ENCODE peak calls at places on chromosome 16, in nine cellular contexts. One of them, this sample, is unnamed.

GRCh38 chr16:496097-496886 is 31.2 kb upstream of the CAPN15 start:
- DNase-seq in left lobe of liver: no peak
- DNase-seq in mesendoderm: no peak
- DNase-seq in CD8-positive, alpha-beta memory T cell: no peak
- DNase-seq in activated T-helper 1 cell treated with anti-CD3 and anti-CD28 coated beads, Interleukin-12 subunit alpha, Interleukin-12 subunit beta, Interleukin-2, Interleukin-4 antibody, amounts not matched to agents 30 ng/mL and 10 ng/mL and 1 ng/mL, durations not matched to agents 14 hours and 24 hours and 36 hours: no peak
- DNase-seq in activated CD8-positive, alpha-beta T cell treated with anti-CD3 and anti-CD28 coated beads for 36 hours: no peak
- DNase-seq in activated B cell treated with CpG ODN at 0.5 μM for 24 hours: no peak
- DNase-seq in AG10803: no peak
- DNase-seq in activated CD4-positive, CD25-positive, alpha-beta regulatory T cell: no peak
- DNase-seq in this sample: no peak

GRCh38 chr16:4409081-4409932 is 7.1 kb downstream of the CORO7 start:
- DNase-seq in left lobe of liver: no peak
- DNase-seq in activated CD8-positive, alpha-beta T cell treated with anti-CD3 and anti-CD28 coated beads for 36 hours: peak
- DNase-seq in CD8-positive, alpha-beta memory T cell: peak
- DNase-seq in activated B cell treated with CpG ODN at 0.5 μM for 24 hours: no peak
- DNase-seq in activated T-helper 1 cell treated with anti-CD3 and anti-CD28 coated beads, Interleukin-12 subunit alpha, Interleukin-12 subunit beta, Interleukin-2, Interleukin-4 antibody, amounts not matched to agents 30 ng/mL and 10 ng/mL and 1 ng/mL, durations not matched to agents 14 hours and 24 hours and 36 hours: no peak
- DNase-seq in mesendoderm: no peak
- DNase-seq in activated CD4-positive, CD25-positive, alpha-beta regulatory T cell: no peak
- DNase-seq in AG10803: no peak
- DNase-seq in this sample: no peak

GRCh38 chr16:47156816-47157215 is 13.1 kb upstream of the NETO2 start:
- DNase-seq in mesendoderm: no peak
- DNase-seq in activated CD8-positive, alpha-beta T cell treated with anti-CD3 and anti-CD28 coated beads for 36 hours: no peak
- DNase-seq in activated CD4-positive, CD25-positive, alpha-beta regulatory T cell: no peak
- DNase-seq in activated B cell treated with CpG ODN at 0.5 μM for 24 hours: no peak
- DNase-seq in CD8-positive, alpha-beta memory T cell: no peak
- DNase-seq in left lobe of liver: no peak
- DNase-seq in AG10803: no peak
- DNase-seq in activated T-helper 1 cell treated with anti-CD3 and anti-CD28 coated beads, Interleukin-12 subunit alpha, Interleukin-12 subunit beta, Interleukin-2, Interleukin-4 antibody, amounts not matched to agents 30 ng/mL and 10 ng/mL and 1 ng/mL, durations not matched to agents 14 hours and 24 hours and 36 hours: no peak
- DNase-seq in this sample: no peak

GRCh38 chr16:17328971-17329370 is 141.8 kb downstream of the XYLT1 start:
- DNase-seq in activated B cell treated with CpG ODN at 0.5 μM for 24 hours: no peak
- DNase-seq in activated T-helper 1 cell treated with anti-CD3 and anti-CD28 coated beads, Interleukin-12 subunit alpha, Interleukin-12 subunit beta, Interleukin-2, Interleukin-4 antibody, amounts not matched to agents 30 ng/mL and 10 ng/mL and 1 ng/mL, durations not matched to agents 14 hours and 24 hours and 36 hours: no peak
- DNase-seq in AG10803: peak
- DNase-seq in mesendoderm: no peak
- DNase-seq in activated CD4-positive, CD25-positive, alpha-beta regulatory T cell: no peak
- DNase-seq in activated CD8-positive, alpha-beta T cell treated with anti-CD3 and anti-CD28 coated beads for 36 hours: no peak
- DNase-seq in CD8-positive, alpha-beta memory T cell: no peak
- DNase-seq in left lobe of liver: no peak
- DNase-seq in this sample: no peak

GRCh38 chr16:11297492-11298142 is 16.5 kb upstream of the PRM1 start:
- DNase-seq in CD8-positive, alpha-beta memory T cell: peak
- DNase-seq in activated CD4-positive, CD25-positive, alpha-beta regulatory T cell: peak
- DNase-seq in left lobe of liver: peak
- DNase-seq in activated CD8-positive, alpha-beta T cell treated with anti-CD3 and anti-CD28 coated beads for 36 hours: peak
- DNase-seq in mesendoderm: peak
- DNase-seq in AG10803: peak
- DNase-seq in activated B cell treated with CpG ODN at 0.5 μM for 24 hours: peak
- DNase-seq in activated T-helper 1 cell treated with anti-CD3 and anti-CD28 coated beads, Interleukin-12 subunit alpha, Interleukin-12 subunit beta, Interleukin-2, Interleukin-4 antibody, amounts not matched to agents 30 ng/mL and 10 ng/mL and 1 ng/mL, durations not matched to agents 14 hours and 24 hours and 36 hours: peak
- DNase-seq in this sample: peak

GRCh38 chr16:81519298-81520150 is 74.9 kb downstream of the CMIP start:
- DNase-seq in left lobe of liver: no peak
- DNase-seq in AG10803: no peak
- DNase-seq in activated T-helper 1 cell treated with anti-CD3 and anti-CD28 coated beads, Interleukin-12 subunit alpha, Interleukin-12 subunit beta, Interleukin-2, Interleukin-4 antibody, amounts not matched to agents 30 ng/mL and 10 ng/mL and 1 ng/mL, durations not matched to agents 14 hours and 24 hours and 36 hours: no peak
- DNase-seq in CD8-positive, alpha-beta memory T cell: no peak
- DNase-seq in activated CD8-positive, alpha-beta T cell treated with anti-CD3 and anti-CD28 coated beads for 36 hours: no peak
- DNase-seq in mesendoderm: no peak
- DNase-seq in activated B cell treated with CpG ODN at 0.5 μM for 24 hours: no peak
- DNase-seq in activated CD4-positive, CD25-positive, alpha-beta regulatory T cell: no peak
- DNase-seq in this sample: no peak

GRCh38 chr16:65095090-65095728 is 26.7 kb downstream of the CDH11 start:
- DNase-seq in activated T-helper 1 cell treated with anti-CD3 and anti-CD28 coated beads, Interleukin-12 subunit alpha, Interleukin-12 subunit beta, Interleukin-2, Interleukin-4 antibody, amounts not matched to agents 30 ng/mL and 10 ng/mL and 1 ng/mL, durations not matched to agents 14 hours and 24 hours and 36 hours: no peak
- DNase-seq in activated CD8-positive, alpha-beta T cell treated with anti-CD3 and anti-CD28 coated beads for 36 hours: no peak
- DNase-seq in mesendoderm: peak
- DNase-seq in activated CD4-positive, CD25-positive, alpha-beta regulatory T cell: no peak
- DNase-seq in left lobe of liver: no peak
- DNase-seq in activated B cell treated with CpG ODN at 0.5 μM for 24 hours: no peak
- DNase-seq in CD8-positive, alpha-beta memory T cell: no peak
- DNase-seq in AG10803: no peak
- DNase-seq in this sample: no peak

GRCh38 chr16:70395345-70395901 is 43.5 kb downstream of the ST3GAL2 start:
- DNase-seq in activated CD8-positive, alpha-beta T cell treated with anti-CD3 and anti-CD28 coated beads for 36 hours: peak
- DNase-seq in AG10803: peak
- DNase-seq in activated B cell treated with CpG ODN at 0.5 μM for 24 hours: peak
- DNase-seq in activated T-helper 1 cell treated with anti-CD3 and anti-CD28 coated beads, Interleukin-12 subunit alpha, Interleukin-12 subunit beta, Interleukin-2, Interleukin-4 antibody, amounts not matched to agents 30 ng/mL and 10 ng/mL and 1 ng/mL, durations not matched to agents 14 hours and 24 hours and 36 hours: peak
- DNase-seq in CD8-positive, alpha-beta memory T cell: peak
- DNase-seq in activated CD4-positive, CD25-positive, alpha-beta regulatory T cell: peak
- DNase-seq in mesendoderm: peak
- DNase-seq in left lobe of liver: peak
- DNase-seq in this sample: peak

GRCh38 chr16:2511128-2511785 is 2.5 kb upstream of the ATP6V0C start:
- DNase-seq in left lobe of liver: peak
- DNase-seq in activated B cell treated with CpG ODN at 0.5 μM for 24 hours: no peak
- DNase-seq in AG10803: peak
- DNase-seq in activated CD8-positive, alpha-beta T cell treated with anti-CD3 and anti-CD28 coated beads for 36 hours: no peak
- DNase-seq in CD8-positive, alpha-beta memory T cell: no peak
- DNase-seq in activated T-helper 1 cell treated with anti-CD3 and anti-CD28 coated beads, Interleukin-12 subunit alpha, Interleukin-12 subunit beta, Interleukin-2, Interleukin-4 antibody, amounts not matched to agents 30 ng/mL and 10 ng/mL and 1 ng/mL, durations not matched to agents 14 hours and 24 hours and 36 hours: no peak
- DNase-seq in mesendoderm: peak
- DNase-seq in activated CD4-positive, CD25-positive, alpha-beta regulatory T cell: no peak
- DNase-seq in this sample: no peak

GRCh38 chr16:10838611-10839270 is 20.1 kb upstream of the TVP23A start:
- DNase-seq in AG10803: no peak
- DNase-seq in activated B cell treated with CpG ODN at 0.5 μM for 24 hours: no peak
- DNase-seq in activated T-helper 1 cell treated with anti-CD3 and anti-CD28 coated beads, Interleukin-12 subunit alpha, Interleukin-12 subunit beta, Interleukin-2, Interleukin-4 antibody, amounts not matched to agents 30 ng/mL and 10 ng/mL and 1 ng/mL, durations not matched to agents 14 hours and 24 hours and 36 hours: no peak
- DNase-seq in mesendoderm: no peak
- DNase-seq in activated CD8-positive, alpha-beta T cell treated with anti-CD3 and anti-CD28 coated beads for 36 hours: no peak
- DNase-seq in activated CD4-positive, CD25-positive, alpha-beta regulatory T cell: no peak
- DNase-seq in CD8-positive, alpha-beta memory T cell: no peak
- DNase-seq in left lobe of liver: no peak
- DNase-seq in this sample: no peak

GRCh38 chr16:27199747-27200146 is 3.6 kb upstream of the KDM8 start:
- DNase-seq in activated T-helper 1 cell treated with anti-CD3 and anti-CD28 coated beads, Interleukin-12 subunit alpha, Interleukin-12 subunit beta, Interleukin-2, Interleukin-4 antibody, amounts not matched to agents 30 ng/mL and 10 ng/mL and 1 ng/mL, durations not matched to agents 14 hours and 24 hours and 36 hours: peak
- DNase-seq in left lobe of liver: no peak
- DNase-seq in AG10803: peak
- DNase-seq in activated CD8-positive, alpha-beta T cell treated with anti-CD3 and anti-CD28 coated beads for 36 hours: peak
- DNase-seq in mesendoderm: no peak
- DNase-seq in activated B cell treated with CpG ODN at 0.5 μM for 24 hours: no peak
- DNase-seq in CD8-positive, alpha-beta memory T cell: peak
- DNase-seq in activated CD4-positive, CD25-positive, alpha-beta regulatory T cell: no peak
- DNase-seq in this sample: peak

GRCh38 chr16:88868974-88869672 is 2.7 kb upstream of the PABPN1L start:
- DNase-seq in mesendoderm: no peak
- DNase-seq in activated T-helper 1 cell treated with anti-CD3 and anti-CD28 coated beads, Interleukin-12 subunit alpha, Interleukin-12 subunit beta, Interleukin-2, Interleukin-4 antibody, amounts not matched to agents 30 ng/mL and 10 ng/mL and 1 ng/mL, durations not matched to agents 14 hours and 24 hours and 36 hours: no peak
- DNase-seq in activated B cell treated with CpG ODN at 0.5 μM for 24 hours: no peak
- DNase-seq in left lobe of liver: no peak
- DNase-seq in AG10803: no peak
- DNase-seq in activated CD8-positive, alpha-beta T cell treated with anti-CD3 and anti-CD28 coated beads for 36 hours: no peak
- DNase-seq in activated CD4-positive, CD25-positive, alpha-beta regulatory T cell: no peak
- DNase-seq in CD8-positive, alpha-beta memory T cell: no peak
- DNase-seq in this sample: no peak

GRCh38 chr16:55499951-55500350 is 8.9 kb upstream of the LPCAT2 start:
- DNase-seq in mesendoderm: peak
- DNase-seq in AG10803: peak
- DNase-seq in activated T-helper 1 cell treated with anti-CD3 and anti-CD28 coated beads, Interleukin-12 subunit alpha, Interleukin-12 subunit beta, Interleukin-2, Interleukin-4 antibody, amounts not matched to agents 30 ng/mL and 10 ng/mL and 1 ng/mL, durations not matched to agents 14 hours and 24 hours and 36 hours: peak
- DNase-seq in left lobe of liver: no peak
- DNase-seq in activated B cell treated with CpG ODN at 0.5 μM for 24 hours: no peak
- DNase-seq in activated CD8-positive, alpha-beta T cell treated with anti-CD3 and anti-CD28 coated beads for 36 hours: peak
- DNase-seq in CD8-positive, alpha-beta memory T cell: no peak
- DNase-seq in activated CD4-positive, CD25-positive, alpha-beta regulatory T cell: no peak
- DNase-seq in this sample: peak

GRCh38 chr16:88878356-88878755 is 11.9 kb upstream of the PABPN1L start:
- DNase-seq in CD8-positive, alpha-beta memory T cell: no peak
- DNase-seq in AG10803: no peak
- DNase-seq in activated CD4-positive, CD25-positive, alpha-beta regulatory T cell: no peak
- DNase-seq in left lobe of liver: no peak
- DNase-seq in mesendoderm: no peak
- DNase-seq in activated T-helper 1 cell treated with anti-CD3 and anti-CD28 coated beads, Interleukin-12 subunit alpha, Interleukin-12 subunit beta, Interleukin-2, Interleukin-4 antibody, amounts not matched to agents 30 ng/mL and 10 ng/mL and 1 ng/mL, durations not matched to agents 14 hours and 24 hours and 36 hours: no peak
- DNase-seq in activated B cell treated with CpG ODN at 0.5 μM for 24 hours: no peak
- DNase-seq in activated CD8-positive, alpha-beta T cell treated with anti-CD3 and anti-CD28 coated beads for 36 hours: no peak
- DNase-seq in this sample: no peak

GRCh38 chr16:11359370-11359769 is 14.1 kb downstream of the RMI2 start:
- DNase-seq in left lobe of liver: no peak
- DNase-seq in AG10803: peak
- DNase-seq in activated B cell treated with CpG ODN at 0.5 μM for 24 hours: no peak
- DNase-seq in mesendoderm: peak
- DNase-seq in activated CD8-positive, alpha-beta T cell treated with anti-CD3 and anti-CD28 coated beads for 36 hours: no peak
- DNase-seq in activated T-helper 1 cell treated with anti-CD3 and anti-CD28 coated beads, Interleukin-12 subunit alpha, Interleukin-12 subunit beta, Interleukin-2, Interleukin-4 antibody, amounts not matched to agents 30 ng/mL and 10 ng/mL and 1 ng/mL, durations not matched to agents 14 hours and 24 hours and 36 hours: no peak
- DNase-seq in activated CD4-positive, CD25-positive, alpha-beta regulatory T cell: no peak
- DNase-seq in CD8-positive, alpha-beta memory T cell: no peak
- DNase-seq in this sample: no peak

GRCh38 chr16:67104061-67104460 is 5.7 kb upstream of the PHAF1 start:
- DNase-seq in mesendoderm: peak
- DNase-seq in activated T-helper 1 cell treated with anti-CD3 and anti-CD28 coated beads, Interleukin-12 subunit alpha, Interleukin-12 subunit beta, Interleukin-2, Interleukin-4 antibody, amounts not matched to agents 30 ng/mL and 10 ng/mL and 1 ng/mL, durations not matched to agents 14 hours and 24 hours and 36 hours: no peak
- DNase-seq in activated B cell treated with CpG ODN at 0.5 μM for 24 hours: no peak
- DNase-seq in activated CD8-positive, alpha-beta T cell treated with anti-CD3 and anti-CD28 coated beads for 36 hours: peak
- DNase-seq in left lobe of liver: no peak
- DNase-seq in activated CD4-positive, CD25-positive, alpha-beta regulatory T cell: no peak
- DNase-seq in CD8-positive, alpha-beta memory T cell: no peak
- DNase-seq in AG10803: peak
- DNase-seq in this sample: no peak

GRCh38 chr16:68401871-68402747 is 46.2 kb downstream of the SMPD3 start:
- DNase-seq in mesendoderm: no peak
- DNase-seq in left lobe of liver: no peak
- DNase-seq in activated CD8-positive, alpha-beta T cell treated with anti-CD3 and anti-CD28 coated beads for 36 hours: peak
- DNase-seq in CD8-positive, alpha-beta memory T cell: no peak
- DNase-seq in activated B cell treated with CpG ODN at 0.5 μM for 24 hours: no peak
- DNase-seq in activated CD4-positive, CD25-positive, alpha-beta regulatory T cell: no peak
- DNase-seq in activated T-helper 1 cell treated with anti-CD3 and anti-CD28 coated beads, Interleukin-12 subunit alpha, Interleukin-12 subunit beta, Interleukin-2, Interleukin-4 antibody, amounts not matched to agents 30 ng/mL and 10 ng/mL and 1 ng/mL, durations not matched to agents 14 hours and 24 hours and 36 hours: no peak
- DNase-seq in AG10803: peak
- DNase-seq in this sample: no peak

GRCh38 chr16:86991679-86992078 is 325.5 kb downstream of the C16orf95 start:
- DNase-seq in mesendoderm: no peak
- DNase-seq in activated CD8-positive, alpha-beta T cell treated with anti-CD3 and anti-CD28 coated beads for 36 hours: no peak
- DNase-seq in activated CD4-positive, CD25-positive, alpha-beta regulatory T cell: no peak
- DNase-seq in activated B cell treated with CpG ODN at 0.5 μM for 24 hours: no peak
- DNase-seq in left lobe of liver: no peak
- DNase-seq in AG10803: no peak
- DNase-seq in CD8-positive, alpha-beta memory T cell: no peak
- DNase-seq in activated T-helper 1 cell treated with anti-CD3 and anti-CD28 coated beads, Interleukin-12 subunit alpha, Interleukin-12 subunit beta, Interleukin-2, Interleukin-4 antibody, amounts not matched to agents 30 ng/mL and 10 ng/mL and 1 ng/mL, durations not matched to agents 14 hours and 24 hours and 36 hours: no peak
- DNase-seq in this sample: no peak

GRCh38 chr16:88821168-88821850 is 9.6 kb upstream of the APRT start:
- DNase-seq in activated T-helper 1 cell treated with anti-CD3 and anti-CD28 coated beads, Interleukin-12 subunit alpha, Interleukin-12 subunit beta, Interleukin-2, Interleukin-4 antibody, amounts not matched to agents 30 ng/mL and 10 ng/mL and 1 ng/mL, durations not matched to agents 14 hours and 24 hours and 36 hours: no peak
- DNase-seq in CD8-positive, alpha-beta memory T cell: no peak
- DNase-seq in left lobe of liver: no peak
- DNase-seq in mesendoderm: no peak
- DNase-seq in activated B cell treated with CpG ODN at 0.5 μM for 24 hours: no peak
- DNase-seq in activated CD8-positive, alpha-beta T cell treated with anti-CD3 and anti-CD28 coated beads for 36 hours: no peak
- DNase-seq in activated CD4-positive, CD25-positive, alpha-beta regulatory T cell: no peak
- DNase-seq in AG10803: no peak
- DNase-seq in this sample: no peak

GRCh38 chr16:69199382-69199781 is 12.4 kb downstream of the SNTB2 start:
- DNase-seq in CD8-positive, alpha-beta memory T cell: no peak
- DNase-seq in activated CD8-positive, alpha-beta T cell treated with anti-CD3 and anti-CD28 coated beads for 36 hours: no peak
- DNase-seq in AG10803: peak
- DNase-seq in activated CD4-positive, CD25-positive, alpha-beta regulatory T cell: no peak
- DNase-seq in mesendoderm: no peak
- DNase-seq in activated T-helper 1 cell treated with anti-CD3 and anti-CD28 coated beads, Interleukin-12 subunit alpha, Interleukin-12 subunit beta, Interleukin-2, Interleukin-4 antibody, amounts not matched to agents 30 ng/mL and 10 ng/mL and 1 ng/mL, durations not matched to agents 14 hours and 24 hours and 36 hours: no peak
- DNase-seq in left lobe of liver: no peak
- DNase-seq in activated B cell treated with CpG ODN at 0.5 μM for 24 hours: no peak
- DNase-seq in this sample: no peak

GRCh38 chr16:53159781-53160436 is 105.1 kb downstream of the CHD9 start:
- DNase-seq in activated T-helper 1 cell treated with anti-CD3 and anti-CD28 coated beads, Interleukin-12 subunit alpha, Interleukin-12 subunit beta, Interleukin-2, Interleukin-4 antibody, amounts not matched to agents 30 ng/mL and 10 ng/mL and 1 ng/mL, durations not matched to agents 14 hours and 24 hours and 36 hours: no peak
- DNase-seq in AG10803: peak
- DNase-seq in activated CD4-positive, CD25-positive, alpha-beta regulatory T cell: no peak
- DNase-seq in CD8-positive, alpha-beta memory T cell: peak
- DNase-seq in activated B cell treated with CpG ODN at 0.5 μM for 24 hours: no peak
- DNase-seq in activated CD8-positive, alpha-beta T cell treated with anti-CD3 and anti-CD28 coated beads for 36 hours: peak
- DNase-seq in mesendoderm: peak
- DNase-seq in left lobe of liver: no peak
- DNase-seq in this sample: peak

GRCh38 chr16:27515874-27516353 is 33.8 kb downstream of the GTF3C1 start:
- DNase-seq in mesendoderm: peak
- DNase-seq in activated B cell treated with CpG ODN at 0.5 μM for 24 hours: no peak
- DNase-seq in activated CD8-positive, alpha-beta T cell treated with anti-CD3 and anti-CD28 coated beads for 36 hours: peak
- DNase-seq in activated T-helper 1 cell treated with anti-CD3 and anti-CD28 coated beads, Interleukin-12 subunit alpha, Interleukin-12 subunit beta, Interleukin-2, Interleukin-4 antibody, amounts not matched to agents 30 ng/mL and 10 ng/mL and 1 ng/mL, durations not matched to agents 14 hours and 24 hours and 36 hours: no peak
- DNase-seq in AG10803: no peak
- DNase-seq in CD8-positive, alpha-beta memory T cell: no peak
- DNase-seq in left lobe of liver: no peak
- DNase-seq in activated CD4-positive, CD25-positive, alpha-beta regulatory T cell: no peak
- DNase-seq in this sample: no peak

GRCh38 chr16:79580465-79581200 is 19.9 kb downstream of the MAF start:
- DNase-seq in mesendoderm: no peak
- DNase-seq in CD8-positive, alpha-beta memory T cell: no peak
- DNase-seq in activated CD8-positive, alpha-beta T cell treated with anti-CD3 and anti-CD28 coated beads for 36 hours: no peak
- DNase-seq in activated CD4-positive, CD25-positive, alpha-beta regulatory T cell: no peak
- DNase-seq in activated T-helper 1 cell treated with anti-CD3 and anti-CD28 coated beads, Interleukin-12 subunit alpha, Interleukin-12 subunit beta, Interleukin-2, Interleukin-4 antibody, amounts not matched to agents 30 ng/mL and 10 ng/mL and 1 ng/mL, durations not matched to agents 14 hours and 24 hours and 36 hours: no peak
- DNase-seq in activated B cell treated with CpG ODN at 0.5 μM for 24 hours: no peak
- DNase-seq in AG10803: no peak
- DNase-seq in left lobe of liver: no peak
- DNase-seq in this sample: no peak

GRCh38 chr16:546909-547770 is 13.1 kb upstream of the PRR35 start:
- DNase-seq in AG10803: peak
- DNase-seq in activated B cell treated with CpG ODN at 0.5 μM for 24 hours: no peak
- DNase-seq in left lobe of liver: no peak
- DNase-seq in activated T-helper 1 cell treated with anti-CD3 and anti-CD28 coated beads, Interleukin-12 subunit alpha, Interleukin-12 subunit beta, Interleukin-2, Interleukin-4 antibody, amounts not matched to agents 30 ng/mL and 10 ng/mL and 1 ng/mL, durations not matched to agents 14 hours and 24 hours and 36 hours: peak
- DNase-seq in mesendoderm: peak
- DNase-seq in activated CD8-positive, alpha-beta T cell treated with anti-CD3 and anti-CD28 coated beads for 36 hours: peak
- DNase-seq in activated CD4-positive, CD25-positive, alpha-beta regulatory T cell: no peak
- DNase-seq in CD8-positive, alpha-beta memory T cell: peak
- DNase-seq in this sample: peak

GRCh38 chr16:11224096-11224893 is 31.7 kb downstream of the SOCS1 start:
- DNase-seq in activated T-helper 1 cell treated with anti-CD3 and anti-CD28 coated beads, Interleukin-12 subunit alpha, Interleukin-12 subunit beta, Interleukin-2, Interleukin-4 antibody, amounts not matched to agents 30 ng/mL and 10 ng/mL and 1 ng/mL, durations not matched to agents 14 hours and 24 hours and 36 hours: peak
- DNase-seq in activated CD8-positive, alpha-beta T cell treated with anti-CD3 and anti-CD28 coated beads for 36 hours: peak
- DNase-seq in activated B cell treated with CpG ODN at 0.5 μM for 24 hours: peak
- DNase-seq in left lobe of liver: peak
- DNase-seq in CD8-positive, alpha-beta memory T cell: peak
- DNase-seq in activated CD4-positive, CD25-positive, alpha-beta regulatory T cell: peak
- DNase-seq in AG10803: no peak
- DNase-seq in mesendoderm: peak
- DNase-seq in this sample: peak

GRCh38 chr16:630024-630814 is 566 bp upstream of the WFIKKN1 start:
- DNase-seq in activated B cell treated with CpG ODN at 0.5 μM for 24 hours: no peak
- DNase-seq in mesendoderm: peak
- DNase-seq in CD8-positive, alpha-beta memory T cell: no peak
- DNase-seq in left lobe of liver: peak
- DNase-seq in AG10803: no peak
- DNase-seq in activated CD8-positive, alpha-beta T cell treated with anti-CD3 and anti-CD28 coated beads for 36 hours: no peak
- DNase-seq in activated T-helper 1 cell treated with anti-CD3 and anti-CD28 coated beads, Interleukin-12 subunit alpha, Interleukin-12 subunit beta, Interleukin-2, Interleukin-4 antibody, amounts not matched to agents 30 ng/mL and 10 ng/mL and 1 ng/mL, durations not matched to agents 14 hours and 24 hours and 36 hours: no peak
- DNase-seq in activated CD4-positive, CD25-positive, alpha-beta regulatory T cell: no peak
- DNase-seq in this sample: no peak

GRCh38 chr16:65116818-65117430 is 4.9 kb downstream of the CDH11 start:
- DNase-seq in activated CD8-positive, alpha-beta T cell treated with anti-CD3 and anti-CD28 coated beads for 36 hours: no peak
- DNase-seq in activated CD4-positive, CD25-positive, alpha-beta regulatory T cell: no peak
- DNase-seq in CD8-positive, alpha-beta memory T cell: no peak
- DNase-seq in AG10803: peak
- DNase-seq in activated B cell treated with CpG ODN at 0.5 μM for 24 hours: no peak
- DNase-seq in mesendoderm: no peak
- DNase-seq in left lobe of liver: no peak
- DNase-seq in activated T-helper 1 cell treated with anti-CD3 and anti-CD28 coated beads, Interleukin-12 subunit alpha, Interleukin-12 subunit beta, Interleukin-2, Interleukin-4 antibody, amounts not matched to agents 30 ng/mL and 10 ng/mL and 1 ng/mL, durations not matched to agents 14 hours and 24 hours and 36 hours: no peak
- DNase-seq in this sample: no peak

GRCh38 chr16:87471278-87472141 is 21.3 kb downstream of the ZCCHC14 start:
- DNase-seq in AG10803: peak
- DNase-seq in activated CD4-positive, CD25-positive, alpha-beta regulatory T cell: no peak
- DNase-seq in left lobe of liver: no peak
- DNase-seq in activated T-helper 1 cell treated with anti-CD3 and anti-CD28 coated beads, Interleukin-12 subunit alpha, Interleukin-12 subunit beta, Interleukin-2, Interleukin-4 antibody, amounts not matched to agents 30 ng/mL and 10 ng/mL and 1 ng/mL, durations not matched to agents 14 hours and 24 hours and 36 hours: no peak
- DNase-seq in activated CD8-positive, alpha-beta T cell treated with anti-CD3 and anti-CD28 coated beads for 36 hours: no peak
- DNase-seq in activated B cell treated with CpG ODN at 0.5 μM for 24 hours: no peak
- DNase-seq in CD8-positive, alpha-beta memory T cell: no peak
- DNase-seq in mesendoderm: no peak
- DNase-seq in this sample: no peak

GRCh38 chr16:27498916-27499658 is 50.6 kb downstream of the GTF3C1 start:
- DNase-seq in AG10803: no peak
- DNase-seq in activated CD4-positive, CD25-positive, alpha-beta regulatory T cell: no peak
- DNase-seq in CD8-positive, alpha-beta memory T cell: no peak
- DNase-seq in activated B cell treated with CpG ODN at 0.5 μM for 24 hours: no peak
- DNase-seq in activated T-helper 1 cell treated with anti-CD3 and anti-CD28 coated beads, Interleukin-12 subunit alpha, Interleukin-12 subunit beta, Interleukin-2, Interleukin-4 antibody, amounts not matched to agents 30 ng/mL and 10 ng/mL and 1 ng/mL, durations not matched to agents 14 hours and 24 hours and 36 hours: no peak
- DNase-seq in activated CD8-positive, alpha-beta T cell treated with anti-CD3 and anti-CD28 coated beads for 36 hours: no peak
- DNase-seq in left lobe of liver: no peak
- DNase-seq in mesendoderm: no peak
- DNase-seq in this sample: no peak

GRCh38 chr16:67884-68789 is 4.3 kb downstream of the RHBDF1 start:
- DNase-seq in CD8-positive, alpha-beta memory T cell: no peak
- DNase-seq in AG10803: no peak
- DNase-seq in activated T-helper 1 cell treated with anti-CD3 and anti-CD28 coated beads, Interleukin-12 subunit alpha, Interleukin-12 subunit beta, Interleukin-2, Interleukin-4 antibody, amounts not matched to agents 30 ng/mL and 10 ng/mL and 1 ng/mL, durations not matched to agents 14 hours and 24 hours and 36 hours: no peak
- DNase-seq in activated B cell treated with CpG ODN at 0.5 μM for 24 hours: no peak
- DNase-seq in activated CD4-positive, CD25-positive, alpha-beta regulatory T cell: no peak
- DNase-seq in activated CD8-positive, alpha-beta T cell treated with anti-CD3 and anti-CD28 coated beads for 36 hours: no peak
- DNase-seq in left lobe of liver: no peak
- DNase-seq in mesendoderm: no peak
- DNase-seq in this sample: no peak

GRCh38 chr16:67672739-67673662 is 6.4 kb downstream of the C16orf86 start:
- DNase-seq in activated B cell treated with CpG ODN at 0.5 μM for 24 hours: no peak
- DNase-seq in activated CD4-positive, CD25-positive, alpha-beta regulatory T cell: peak
- DNase-seq in activated T-helper 1 cell treated with anti-CD3 and anti-CD28 coated beads, Interleukin-12 subunit alpha, Interleukin-12 subunit beta, Interleukin-2, Interleukin-4 antibody, amounts not matched to agents 30 ng/mL and 10 ng/mL and 1 ng/mL, durations not matched to agents 14 hours and 24 hours and 36 hours: no peak
- DNase-seq in left lobe of liver: peak
- DNase-seq in activated CD8-positive, alpha-beta T cell treated with anti-CD3 and anti-CD28 coated beads for 36 hours: peak
- DNase-seq in mesendoderm: peak
- DNase-seq in CD8-positive, alpha-beta memory T cell: peak
- DNase-seq in AG10803: peak
- DNase-seq in this sample: peak

This sample was measured in GF-D8.